ENCODE peak calls at places on chromosomes 1 and 21, in seven cellular contexts. One of them, this sample, is unnamed.

GRCh38 chr1:21278898-21279819 is 11.1 kb downstream of the ECE1 start:
- DNase-seq in neural crest cell: no peak
- DNase-seq in foreskin fibroblast: peak; percentile 84
- DNase-seq in Caco-2: no peak
- DNase-seq in B cell: no peak
- DNase-seq in CD8-positive, alpha-beta T cell: no peak
- DNase-seq in endothelial cell: peak; percentile 25
- DNase-seq in this sample: no peak

GRCh38 chr1:112878321-112878720 is 77.7 kb downstream of the SLC16A1 start:
- DNase-seq in B cell: no peak
- DNase-seq in CD8-positive, alpha-beta T cell: no peak
- DNase-seq in neural crest cell: no peak
- DNase-seq in Caco-2: no peak
- DNase-seq in foreskin fibroblast: no peak
- DNase-seq in endothelial cell: no peak
- DNase-seq in this sample: peak; percentile 14

GRCh38 chr1:186474208-186474607 is 13.3 kb upstream of the PDC start:
- DNase-seq in B cell: no peak
- DNase-seq in CD8-positive, alpha-beta T cell: no peak
- DNase-seq in neural crest cell: no peak
- DNase-seq in Caco-2: no peak
- DNase-seq in foreskin fibroblast: no peak
- DNase-seq in endothelial cell: no peak
- DNase-seq in this sample: no peak

GRCh38 chr1:52636701-52637695 is 4.0 kb downstream of the SHISAL2A start:
- DNase-seq in endothelial cell: no peak
- DNase-seq in foreskin fibroblast: no peak
- DNase-seq in Caco-2: no peak
- DNase-seq in B cell: peak; percentile 88
- DNase-seq in CD8-positive, alpha-beta T cell: peak; percentile 76
- DNase-seq in neural crest cell: no peak
- DNase-seq in this sample: no peak

GRCh38 chr1:26993237-26994019 is at the start of gene TRNP1:
- DNase-seq in Caco-2: peak; percentile 91
- DNase-seq in endothelial cell: peak; percentile 57
- DNase-seq in foreskin fibroblast: peak; percentile 98
- DNase-seq in B cell: peak; percentile 66
- DNase-seq in neural crest cell: peak; percentile 73
- DNase-seq in CD8-positive, alpha-beta T cell: peak; percentile 63
- DNase-seq in this sample: peak; percentile 82

GRCh38 chr21:26379561-26379960 is 193.5 kb downstream of the CYYR1 start:
- DNase-seq in neural crest cell: no peak
- DNase-seq in foreskin fibroblast: no peak
- DNase-seq in Caco-2: no peak
- DNase-seq in endothelial cell: no peak
- DNase-seq in B cell: no peak
- DNase-seq in CD8-positive, alpha-beta T cell: no peak
- DNase-seq in this sample: no peak

GRCh38 chr1:111600886-111601386 is 18.7 kb upstream of the RAP1A start:
- DNase-seq in B cell: no peak
- DNase-seq in foreskin fibroblast: no peak
- DNase-seq in endothelial cell: no peak
- DNase-seq in CD8-positive, alpha-beta T cell: no peak
- DNase-seq in neural crest cell: no peak
- DNase-seq in Caco-2: no peak
- DNase-seq in this sample: no peak

GRCh38 chr1:211625040-211625439 is 46.1 kb upstream of the SLC30A1 start:
- DNase-seq in endothelial cell: no peak
- DNase-seq in Caco-2: peak; percentile 63
- DNase-seq in B cell: peak; percentile 50
- DNase-seq in foreskin fibroblast: peak; percentile 62
- DNase-seq in neural crest cell: no peak
- DNase-seq in CD8-positive, alpha-beta T cell: peak; percentile 42
- DNase-seq in this sample: no peak

GRCh38 chr1:30372792-30373433 is 350.5 kb downstream of the MATN1 start:
- DNase-seq in endothelial cell: no peak
- DNase-seq in foreskin fibroblast: no peak
- DNase-seq in B cell: no peak
- DNase-seq in neural crest cell: no peak
- DNase-seq in Caco-2: no peak
- DNase-seq in CD8-positive, alpha-beta T cell: no peak
- DNase-seq in this sample: no peak

GRCh38 chr1:34929497-34929852 is at the start of gene DLGAP3:
- DNase-seq in B cell: no peak
- DNase-seq in foreskin fibroblast: peak; percentile 18
- DNase-seq in neural crest cell: peak; percentile 32
- DNase-seq in Caco-2: no peak
- DNase-seq in endothelial cell: peak; percentile 53
- DNase-seq in CD8-positive, alpha-beta T cell: no peak
- DNase-seq in this sample: peak; percentile 66

GRCh38 chr21:42465008-42465878 is 30.8 kb downstream of the RSPH1 start:
- DNase-seq in endothelial cell: no peak
- DNase-seq in B cell: peak; percentile 49
- DNase-seq in neural crest cell: no peak
- DNase-seq in foreskin fibroblast: no peak
- DNase-seq in CD8-positive, alpha-beta T cell: no peak
- DNase-seq in Caco-2: no peak
- DNase-seq in this sample: peak; percentile 54

GRCh38 chr1:43883321-43883720 is 50.3 kb upstream of the ARTN start:
- DNase-seq in B cell: no peak
- DNase-seq in foreskin fibroblast: no peak
- DNase-seq in Caco-2: no peak
- DNase-seq in CD8-positive, alpha-beta T cell: no peak
- DNase-seq in endothelial cell: no peak
- DNase-seq in neural crest cell: no peak
- DNase-seq in this sample: no peak

GRCh38 chr1:59062743-59063142 is 234.2 kb upstream of the FGGY start:
- DNase-seq in Caco-2: no peak
- DNase-seq in foreskin fibroblast: peak; percentile 81
- DNase-seq in B cell: no peak
- DNase-seq in endothelial cell: no peak
- DNase-seq in CD8-positive, alpha-beta T cell: no peak
- DNase-seq in neural crest cell: no peak
- DNase-seq in this sample: peak; percentile 84

GRCh38 chr1:98322966-98323365 is 338.6 kb upstream of the SNX7 start:
- DNase-seq in Caco-2: no peak
- DNase-seq in CD8-positive, alpha-beta T cell: no peak
- DNase-seq in foreskin fibroblast: peak; percentile 71
- DNase-seq in endothelial cell: no peak
- DNase-seq in neural crest cell: no peak
- DNase-seq in B cell: no peak
- DNase-seq in this sample: peak; percentile 27

GRCh38 chr1:189350983-189351616 is 1126.6 kb downstream of the BRINP3 start:
- DNase-seq in B cell: no peak
- DNase-seq in foreskin fibroblast: no peak
- DNase-seq in endothelial cell: no peak
- DNase-seq in neural crest cell: no peak
- DNase-seq in CD8-positive, alpha-beta T cell: no peak
- DNase-seq in Caco-2: no peak
- DNase-seq in this sample: no peak

GRCh38 chr1:25854554-25854953 is 4.7 kb downstream of the AUNIP start:
- DNase-seq in endothelial cell: no peak
- DNase-seq in foreskin fibroblast: no peak
- DNase-seq in neural crest cell: no peak
- DNase-seq in Caco-2: no peak
- DNase-seq in B cell: no peak
- DNase-seq in CD8-positive, alpha-beta T cell: no peak
- DNase-seq in this sample: no peak

GRCh38 chr21:26626187-26626586 is 53.1 kb upstream of the CYYR1 start:
- DNase-seq in Caco-2: no peak
- DNase-seq in CD8-positive, alpha-beta T cell: no peak
- DNase-seq in endothelial cell: no peak
- DNase-seq in neural crest cell: no peak
- DNase-seq in foreskin fibroblast: no peak
- DNase-seq in B cell: no peak
- DNase-seq in this sample: no peak

GRCh38 chr1:47616036-47616435 is 178.2 kb downstream of the FOXD2 start:
- DNase-seq in B cell: no peak
- DNase-seq in foreskin fibroblast: no peak
- DNase-seq in Caco-2: no peak
- DNase-seq in CD8-positive, alpha-beta T cell: peak; percentile 8
- DNase-seq in endothelial cell: no peak
- DNase-seq in neural crest cell: no peak
- DNase-seq in this sample: no peak

GRCh38 chr1:32876341-32877210 is 5.9 kb upstream of the FNDC5 start:
- DNase-seq in Caco-2: no peak
- DNase-seq in foreskin fibroblast: peak; percentile 54
- DNase-seq in CD8-positive, alpha-beta T cell: peak; percentile 25
- DNase-seq in B cell: peak; percentile 54
- DNase-seq in neural crest cell: peak; percentile 49
- DNase-seq in endothelial cell: peak; percentile 81
- DNase-seq in this sample: peak; percentile 61

GRCh38 chr21:23543334-23543733 is 2063.9 kb downstream of the MRPL39 start:
- DNase-seq in Caco-2: no peak
- DNase-seq in endothelial cell: no peak
- DNase-seq in B cell: no peak
- DNase-seq in foreskin fibroblast: no peak
- DNase-seq in neural crest cell: no peak
- DNase-seq in CD8-positive, alpha-beta T cell: no peak
- DNase-seq in this sample: no peak

GRCh38 chr1:201990427-201990826 is 8.0 kb downstream of the RNPEP start:
- DNase-seq in endothelial cell: no peak
- DNase-seq in CD8-positive, alpha-beta T cell: no peak
- DNase-seq in Caco-2: peak; percentile 10
- DNase-seq in foreskin fibroblast: no peak
- DNase-seq in B cell: no peak
- DNase-seq in neural crest cell: no peak
- DNase-seq in this sample: peak; percentile 35

GRCh38 chr1:2194319-2194897 is at the start of gene FAAP20:
- DNase-seq in foreskin fibroblast: peak; percentile 84
- DNase-seq in neural crest cell: peak; percentile 65
- DNase-seq in Caco-2: peak; percentile 54
- DNase-seq in endothelial cell: peak; percentile 69
- DNase-seq in B cell: peak; percentile 68
- DNase-seq in CD8-positive, alpha-beta T cell: no peak
- DNase-seq in this sample: peak; percentile 76

GRCh38 chr1:11563560-11564069 is 84.7 kb downstream of the DISP3 start:
- DNase-seq in Caco-2: no peak
- DNase-seq in foreskin fibroblast: peak; percentile 20
- DNase-seq in B cell: no peak
- DNase-seq in CD8-positive, alpha-beta T cell: no peak
- DNase-seq in endothelial cell: no peak
- DNase-seq in neural crest cell: peak; percentile 20
- DNase-seq in this sample: peak; percentile 81

GRCh38 chr1:37288900-37289299 is 185.5 kb upstream of the ZC3H12A start:
- DNase-seq in foreskin fibroblast: no peak
- DNase-seq in neural crest cell: no peak
- DNase-seq in B cell: peak; percentile 91
- DNase-seq in CD8-positive, alpha-beta T cell: no peak
- DNase-seq in endothelial cell: no peak
- DNase-seq in Caco-2: no peak
- DNase-seq in this sample: no peak

GRCh38 chr1:8816831-8817412 is 518 bp downstream of the RERE start:
- DNase-seq in CD8-positive, alpha-beta T cell: peak; percentile 22
- DNase-seq in Caco-2: no peak
- DNase-seq in endothelial cell: peak; percentile 26
- DNase-seq in neural crest cell: peak; percentile 20
- DNase-seq in foreskin fibroblast: no peak
- DNase-seq in B cell: no peak
- DNase-seq in this sample: no peak

GRCh38 chr1:244778356-244778755 is 57.1 kb upstream of the COX20 start:
- DNase-seq in CD8-positive, alpha-beta T cell: no peak
- DNase-seq in foreskin fibroblast: peak; percentile 83
- DNase-seq in Caco-2: no peak
- DNase-seq in B cell: no peak
- DNase-seq in neural crest cell: no peak
- DNase-seq in endothelial cell: no peak
- DNase-seq in this sample: peak; percentile 63

GRCh38 chr1:109757936-109758786 is 5.6 kb downstream of the EPS8L3 start:
- DNase-seq in neural crest cell: no peak
- DNase-seq in foreskin fibroblast: no peak
- DNase-seq in B cell: no peak
- DNase-seq in Caco-2: no peak
- DNase-seq in CD8-positive, alpha-beta T cell: no peak
- DNase-seq in endothelial cell: no peak
- DNase-seq in this sample: no peak

GRCh38 chr1:156748670-156749428 is 2.6 kb downstream of the HDGF start:
- DNase-seq in foreskin fibroblast: peak; percentile 80
- DNase-seq in neural crest cell: no peak
- DNase-seq in Caco-2: no peak
- DNase-seq in CD8-positive, alpha-beta T cell: no peak
- DNase-seq in B cell: no peak
- DNase-seq in endothelial cell: no peak
- DNase-seq in this sample: peak; percentile 71

GRCh38 chr1:162930532-162931438 is 69.8 kb upstream of the CCDC190 start:
- DNase-seq in CD8-positive, alpha-beta T cell: no peak
- DNase-seq in Caco-2: no peak
- DNase-seq in foreskin fibroblast: no peak
- DNase-seq in endothelial cell: no peak
- DNase-seq in B cell: no peak
- DNase-seq in neural crest cell: no peak
- DNase-seq in this sample: no peak
- TF ChIP-seq CTCF in CD8-positive, alpha-beta T cell: no peak
- TF ChIP-seq CTCF in Caco-2: no peak
- TF ChIP-seq CTCF in foreskin fibroblast: no peak
- TF ChIP-seq CTCF in endothelial cell: no peak
- TF ChIP-seq CTCF in B cell: no peak
- TF ChIP-seq CTCF in neural crest cell: no peak
- TF ChIP-seq CTCF in this sample: no peak

GRCh38 chr1:119318466-119319309 is 49.9 kb upstream of the HAO2 start:
- DNase-seq in B cell: no peak
- DNase-seq in foreskin fibroblast: peak; percentile 6
- DNase-seq in Caco-2: no peak
- DNase-seq in endothelial cell: no peak
- DNase-seq in CD8-positive, alpha-beta T cell: no peak
- DNase-seq in neural crest cell: no peak
- DNase-seq in this sample: no peak
- TF ChIP-seq CTCF in B cell: no peak
- TF ChIP-seq CTCF in foreskin fibroblast: no peak
- TF ChIP-seq CTCF in Caco-2: no peak
- TF ChIP-seq CTCF in endothelial cell: no peak
- TF ChIP-seq CTCF in CD8-positive, alpha-beta T cell: no peak
- TF ChIP-seq CTCF in neural crest cell: no peak
- TF ChIP-seq CTCF in this sample: no peak

GRCh38 chr1:16244650-16245285 is 7.8 kb upstream of the CPLANE2 start:
- DNase-seq in neural crest cell: no peak
- DNase-seq in Caco-2: no peak
- DNase-seq in foreskin fibroblast: no peak
- DNase-seq in CD8-positive, alpha-beta T cell: no peak
- DNase-seq in B cell: no peak
- DNase-seq in endothelial cell: no peak
- DNase-seq in this sample: no peak
- TF ChIP-seq CTCF in neural crest cell: no peak
- TF ChIP-seq CTCF in Caco-2: no peak
- TF ChIP-seq CTCF in foreskin fibroblast: no peak
- TF ChIP-seq CTCF in CD8-positive, alpha-beta T cell: no peak
- TF ChIP-seq CTCF in B cell: peak; percentile 20
- TF ChIP-seq CTCF in endothelial cell: peak; percentile 38
- TF ChIP-seq CTCF in this sample: no peak

DNA sequence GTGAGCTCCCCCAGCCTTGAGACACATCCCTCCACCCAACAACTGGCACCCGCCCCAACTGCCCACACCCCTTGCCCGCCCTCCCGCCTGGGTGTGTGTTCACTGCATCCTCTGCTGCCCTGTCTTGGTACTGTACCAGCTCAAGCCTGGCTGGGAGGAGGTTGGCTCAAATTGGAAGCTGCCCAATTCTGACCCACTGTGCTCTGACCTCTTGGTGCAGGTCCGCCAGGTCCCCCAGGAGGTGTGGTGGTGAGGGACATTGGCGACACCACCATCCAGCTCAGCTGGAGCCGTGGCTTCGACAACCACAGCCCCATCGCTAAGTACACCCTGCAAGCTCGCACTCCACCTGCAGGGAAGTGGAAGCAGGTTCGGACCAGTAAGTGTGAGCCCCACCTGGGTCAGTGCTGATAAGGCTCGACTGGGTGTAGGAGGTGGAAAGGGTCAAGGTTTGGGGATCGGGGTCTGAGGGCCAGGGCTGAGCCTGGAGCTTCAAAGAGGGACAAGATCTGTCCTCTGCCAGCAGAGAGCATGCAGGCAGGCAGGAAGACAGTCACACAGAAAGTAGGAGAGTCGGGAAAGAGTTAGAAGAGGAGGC is 17.9 kb downstream of the TMEM81 start:
- DNase-seq in foreskin fibroblast: no peak
- DNase-seq in endothelial cell: no peak
- DNase-seq in CD8-positive, alpha-beta T cell: no peak
- DNase-seq in neural crest cell: no peak
- DNase-seq in Caco-2: no peak
- DNase-seq in B cell: no peak
- DNase-seq in this sample: no peak
- TF ChIP-seq CTCF in foreskin fibroblast: no peak
- TF ChIP-seq CTCF in endothelial cell: no peak
- TF ChIP-seq CTCF in CD8-positive, alpha-beta T cell: no peak
- TF ChIP-seq CTCF in neural crest cell: no peak
- TF ChIP-seq CTCF in Caco-2: no peak
- TF ChIP-seq CTCF in B cell: no peak
- TF ChIP-seq CTCF in this sample: peak; percentile 3

This sample was measured in cardiac muscle cell.